ENCODE peak calls at places on chromosomes 11 and 22, in nine cellular contexts. I is GM10248, B is mucosa of descending colon, E is thoracic aorta, N is Peyer's patch, Z is natural killer cell, D is AG09309, P is PC-9, K is colonic mucosa. M is an unnamed sample.

GRCh38 chr22:46421272-46421671 is 85.8 kb downstream of the TRMU start:
- DNase-seq in I (peak; percentile 74), B (no peak), E (no peak), N (peak; percentile 83), Z (no peak), D (no peak), P (no peak), K (no peak), M (no peak)

GRCh38 chr11:11540157-11540556 is 81.6 kb downstream of the GALNT18 start:
- DNase-seq in I (no peak), B (no peak), E (no peak), N (no peak), Z (no peak), D (no peak), P (no peak), K (no peak), M (no peak)

GRCh38 chr11:117099681-117100080 is 1.5 kb upstream of the SIK3 start:
- DNase-seq in I (no peak), B (no peak), E (no peak), N (no peak), Z (no peak), D (no peak), P (no peak), K (no peak), M (no peak)

GRCh38 chr11:26971961-26972360 is 22.0 kb upstream of the FIBIN start:
- DNase-seq in I (no peak), B (no peak), E (no peak), N (no peak), Z (no peak), D (no peak), P (no peak), K (no peak), M (no peak)

GRCh38 chr11:10030122-10030490 is 263.9 kb downstream of the SBF2 start:
- DNase-seq in I (no peak), B (no peak), E (no peak), N (no peak), Z (no peak), D (no peak), P (no peak), K (no peak), M (no peak)

GRCh38 chr11:113817162-113817561 is 37.6 kb downstream of the CLDN25 start:
- DNase-seq in I (no peak), B (no peak), E (no peak), N (no peak), Z (no peak), D (no peak), P (no peak), K (no peak), M (no peak)

GRCh38 chr11:133064152-133064877 is 468.0 kb downstream of the OPCML start:
- DNase-seq in I (peak; percentile 27), B (no peak), E (no peak), N (peak; percentile 61), Z (no peak), D (no peak), P (no peak), K (no peak), M (no peak)

GRCh38 chr22:43378011-43378704 is 33.7 kb upstream of the MPPED1 start:
- DNase-seq in I (no peak), B (no peak), E (no peak), N (peak; percentile 56), Z (no peak), D (no peak), P (no peak), K (peak; percentile 34), M (no peak)

GRCh38 chr11:27204527-27204926 is 158.5 kb downstream of the CCDC34 start:
- DNase-seq in I (no peak), B (no peak), E (no peak), N (peak; percentile 58), Z (no peak), D (no peak), P (no peak), K (peak; percentile 66), M (no peak)

GRCh38 chr11:74316772-74317505 is 5.5 kb upstream of the P4HA3 start:
- DNase-seq in I (no peak), B (no peak), E (no peak), N (no peak), Z (no peak), D (no peak), P (no peak), K (no peak), M (no peak)

GRCh38 chr11:119584193-119585037 is 144.6 kb downstream of the NECTIN1 start:
- DNase-seq in I (no peak), B (peak; percentile 58), E (no peak), N (peak; percentile 44), Z (no peak), D (peak; percentile 34), P (peak; percentile 66), K (peak; percentile 35), M (no peak)

GRCh38 chr11:6321961-6322362 is 1.7 kb upstream of the CAVIN3 start:
- DNase-seq in I (no peak), B (no peak), E (no peak), N (no peak), Z (no peak), D (no peak), P (peak; percentile 40), K (no peak), M (no peak)

GRCh38 chr11:57368106-57368826 is 12.7 kb downstream of the PRG3 start:
- DNase-seq in I (no peak), B (no peak), E (no peak), N (no peak), Z (no peak), D (no peak), P (no peak), K (no peak), M (no peak)

GRCh38 chr11:75260396-75260795 is 19.8 kb downstream of the TPBGL start:
- DNase-seq in I (no peak), B (no peak), E (no peak), N (no peak), Z (no peak), D (no peak), P (no peak), K (no peak), M (no peak)

GRCh38 chr22:25492950-25493790 is 71.3 kb upstream of the GRK3 start:
- DNase-seq in I (no peak), B (no peak), E (no peak), N (no peak), Z (no peak), D (no peak), P (no peak), K (no peak), M (no peak)

GRCh38 chr11:134385774-134386565 is 26.1 kb downstream of the B3GAT1 start:
- DNase-seq in I (no peak), B (no peak), E (no peak), N (no peak), Z (no peak), D (no peak), P (no peak), K (no peak), M (no peak)

GRCh38 chr22:28243539-28243938 is 324.5 kb upstream of the PITPNB start:
- DNase-seq in I (no peak), B (no peak), E (no peak), N (no peak), Z (no peak), D (no peak), P (no peak), K (no peak), M (no peak)

GRCh38 chr11:843086-843704 is 543 bp downstream of the TSPAN4 start:
- DNase-seq in I (no peak), B (peak; percentile 71), E (no peak), N (no peak), Z (no peak), D (no peak), P (no peak), K (no peak), M (no peak)
- TF ChIP-seq CTCF in I (no peak), B (no peak), E (no peak), N (no peak), Z (no peak), D (no peak), P (no peak), K (no peak), M (no peak)

DNA sequence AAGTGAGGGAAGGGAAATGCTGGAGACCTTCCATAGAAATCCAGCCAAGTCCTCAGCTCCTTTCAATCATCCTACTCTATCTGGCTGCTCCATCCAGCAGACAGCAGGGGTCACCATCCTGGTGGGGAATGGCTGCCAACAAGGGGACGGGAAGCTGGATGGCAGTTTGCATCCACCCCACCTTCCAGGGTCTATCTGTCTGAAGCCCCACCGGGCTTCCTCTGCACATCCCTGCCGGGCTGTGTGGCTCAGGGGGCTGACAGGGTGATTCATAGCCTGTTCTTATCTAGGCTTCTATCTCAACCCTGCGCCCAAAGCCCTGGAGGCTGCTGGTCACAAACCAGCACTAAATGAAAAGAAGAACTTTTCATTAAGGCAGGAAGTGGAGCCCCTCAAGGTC is 1.1 kb downstream of the SYTL2 start:
- DNase-seq in I (no peak), B (peak; percentile 62), E (no peak), N (peak; percentile 54), Z (peak; percentile 37), D (no peak), P (peak; percentile 60), K (peak; percentile 58), M (no peak)
- TF ChIP-seq CTCF in I (no peak), B (no peak), E (no peak), N (no peak), Z (no peak), D (no peak), P (no peak), K (no peak), M (peak; percentile 14)

GRCh38 chr11:104873252-104873651 is 25.0 kb downstream of the CASP12 start:
- DNase-seq in I (no peak), B (no peak), E (no peak), N (no peak), Z (no peak), D (no peak), P (no peak), K (no peak), M (no peak)
- TF ChIP-seq CTCF in I (no peak), B (no peak), E (no peak), N (no peak), Z (no peak), D (no peak), P (peak; percentile 40), K (no peak), M (no peak)

GRCh38 chr22:49422668-49423067 is 405.0 kb downstream of the BRD1 start:
- DNase-seq in I (no peak), B (no peak), E (no peak), N (no peak), Z (no peak), D (no peak), P (no peak), K (no peak), M (no peak)
- TF ChIP-seq CTCF in I (no peak), B (no peak), E (no peak), N (no peak), Z (no peak), D (no peak), P (no peak), K (no peak), M (no peak)

GRCh38 chr11:60762851-60763691 is 6.4 kb downstream of the MS4A15 start:
- DNase-seq in I (peak; percentile 66), B (no peak), E (no peak), N (no peak), Z (no peak), D (no peak), P (no peak), K (no peak), M (no peak)
- TF ChIP-seq CTCF in I (peak; percentile 49), B (no peak), E (no peak), N (no peak), Z (no peak), D (peak; percentile 19), P (peak; percentile 63), K (peak; percentile 18), M (no peak)